ENCODE peak calls at places on chromosomes 16 and 17, in ten cellular contexts. Q is NCI-H1092 treated with DMSO at 0.1 percent for 48 hours; U is NCI-H2029; B is DMS53; O is NCI-H1436; W is endothelial cell; M is stimulated activated CD8-positive, alpha-beta memory T cell treated with anti-CD3 and anti-CD28 coated beads, Interleukin-4, amount 100 ng/mL, for 4 hours; A is GM20000; R is activated naive CD4-positive, alpha-beta T cell; K is left cardiac atrium. L is an unnamed sample.

GRCh38 chr16:3564889-3565141 is 12.4 kb downstream of the NLRC3 start:
- DNase-seq in Q (no peak), U (no peak), B (no peak), O (no peak), W (no peak), M (no peak), A (no peak), R (no peak), K (no peak), L (no peak)

GRCh38 chr17:40093580-40094201 is 6.7 kb downstream of the NR1D1 start:
- DNase-seq in Q (no peak), U (no peak), B (no peak), O (no peak), W (no peak), M (no peak), A (no peak), R (no peak), K (peak; percentile 61), L (no peak)

GRCh38 chr17:40076595-40076994 is 13.8 kb downstream of the THRA start:
- DNase-seq in Q (no peak), U (no peak), B (no peak), O (no peak), W (no peak), M (no peak), A (no peak), R (no peak), K (no peak), L (no peak)

GRCh38 chr17:17681744-17682292 is 560 bp downstream of the RAI1 start:
- DNase-seq in Q (peak; percentile 25), U (no peak), B (peak; percentile 69), O (peak; percentile 55), W (peak; percentile 44), M (no peak), A (peak; percentile 73), R (peak; percentile 29), K (peak; percentile 61), L (peak; percentile 65)

GRCh38 chr17:3043737-3044365 is 19.6 kb downstream of the OR1D5 start:
- DNase-seq in Q (no peak), U (no peak), B (peak; percentile 74), O (no peak), W (peak; percentile 51), M (no peak), A (no peak), R (no peak), K (no peak), L (peak; percentile 46)

GRCh38 chr17:74757502-74757901 is 9.1 kb downstream of the NHERF1 start:
- DNase-seq in Q (peak; percentile 11), U (no peak), B (no peak), O (no peak), W (no peak), M (no peak), A (no peak), R (no peak), K (peak; percentile 48), L (peak; percentile 84)

GRCh38 chr17:38417210-38417951 is 10.9 kb upstream of the ARHGAP23 start:
- DNase-seq in Q (peak; percentile 50), U (no peak), B (peak; percentile 28), O (no peak), W (no peak), M (no peak), A (peak; percentile 45), R (no peak), K (no peak), L (no peak)

GRCh38 chr16:56610017-56610608 is 1.7 kb downstream of the MT2A start:
- DNase-seq in Q (no peak), U (no peak), B (no peak), O (no peak), W (no peak), M (peak; percentile 58), A (no peak), R (peak; percentile 17), K (peak; percentile 72), L (peak; percentile 82)

GRCh38 chr17:34307110-34307509 is 12.1 kb upstream of the CCL8 start:
- DNase-seq in Q (no peak), U (no peak), B (no peak), O (no peak), W (no peak), M (no peak), A (no peak), R (no peak), K (peak; percentile 41), L (no peak)

GRCh38 chr16:76614255-76614654 is 337.1 kb downstream of the CNTNAP4 start:
- DNase-seq in Q (peak; percentile 89), U (no peak), B (no peak), O (no peak), W (no peak), M (no peak), A (no peak), R (no peak), K (no peak), L (peak; percentile 84)

GRCh38 chr16:19113577-19114358 is at the start of gene ITPRIPL2:
- DNase-seq in Q (peak; percentile 35), U (peak; percentile 42), B (peak; percentile 89), O (peak; percentile 20), W (peak; percentile 79), M (no peak), A (peak; percentile 75), R (no peak), K (peak; percentile 94), L (peak; percentile 81)

GRCh38 chr16:75254359-75254837 is 3.0 kb upstream of the BCAR1 start:
- DNase-seq in Q (no peak), U (no peak), B (peak; percentile 23), O (no peak), W (no peak), M (no peak), A (no peak), R (no peak), K (peak; percentile 52), L (peak; percentile 6)

L was measured in NCI-H69.